ENCODE peak calls at places on chromosomes 11 and 22, in ten cellular contexts. Q is amniotic stem cell; Y is sciatic nerve; E is neuronal stem cell; G is posterior vena cava; V is MCF 10A; M is stimulated activated naive CD8-positive, alpha-beta T cell treated with anti-CD3 and anti-CD28 coated beads, Interleukin-15, Interleukin-2, amounts not matched to agents 100 U/mL and 50 U/mL, for 24 hours; K is NAMALWA; T is A549; C is foreskin fibroblast. W is an unnamed sample.

GRCh38 chr11:130428692-130429681 is 578 bp upstream of the ADAMTS8 start:
- DNase-seq in Q (no peak), Y (no peak), E (no peak), G (no peak), V (no peak), M (no peak), K (no peak), T (no peak), C (no peak), W (no peak)

GRCh38 chr11:71481101-71481960 is 28.3 kb downstream of the NADSYN1 start:
- DNase-seq in Q (no peak), Y (no peak), E (no peak), G (no peak), V (no peak), M (no peak), K (no peak), T (no peak), C (no peak), W (no peak)

GRCh38 chr11:130798801-130799200 is 117.5 kb downstream of the SNX19 start:
- DNase-seq in Q (no peak), Y (no peak), E (no peak), G (no peak), V (no peak), M (no peak), K (no peak), T (no peak), C (no peak), W (no peak)

GRCh38 chr11:134634897-134635831 is 223.1 kb upstream of the B3GAT1 start:
- DNase-seq in Q (no peak), Y (peak; percentile 37), E (no peak), G (peak; percentile 32), V (no peak), M (no peak), K (no peak), T (no peak), C (no peak), W (no peak)

GRCh38 chr11:102120437-102120935 is 10.2 kb downstream of the YAP1 start:
- DNase-seq in Q (no peak), Y (no peak), E (no peak), G (no peak), V (peak; percentile 39), M (no peak), K (no peak), T (peak; percentile 24), C (peak; percentile 47), W (no peak)

GRCh38 chr11:45799562-45799961 is 5.4 kb upstream of the SLC35C1 start:
- DNase-seq in Q (no peak), Y (no peak), E (no peak), G (no peak), V (no peak), M (no peak), K (no peak), T (no peak), C (no peak), W (no peak)

GRCh38 chr11:108757630-108758029 is 92.8 kb downstream of the DDX10 start:
- DNase-seq in Q (no peak), Y (no peak), E (no peak), G (no peak), V (no peak), M (no peak), K (no peak), T (no peak), C (no peak), W (no peak)

GRCh38 chr11:61129608-61130523 is 27.6 kb downstream of the CD5 start:
- DNase-seq in Q (no peak), Y (peak; percentile 92), E (peak; percentile 85), G (peak; percentile 95), V (peak; percentile 83), M (peak; percentile 93), K (peak; percentile 89), T (peak; percentile 99), C (peak; percentile 96), W (peak; percentile 97)

GRCh38 chr11:79244175-79244804 is 196.5 kb downstream of the TENM4 start:
- DNase-seq in Q (peak; percentile 65), Y (no peak), E (no peak), G (no peak), V (peak; percentile 84), M (no peak), K (no peak), T (peak; percentile 71), C (peak; percentile 88), W (no peak)

GRCh38 chr11:62087694-62088093 is 36.1 kb upstream of the INCENP start:
- DNase-seq in Q (no peak), Y (no peak), E (no peak), G (no peak), V (no peak), M (no peak), K (no peak), T (no peak), C (no peak), W (no peak)

GRCh38 chr11:61552108-61552635 is 28.7 kb downstream of the SYT7 start:
- DNase-seq in Q (no peak), Y (no peak), E (no peak), G (no peak), V (no peak), M (no peak), K (no peak), T (no peak), C (no peak), W (no peak)

GRCh38 chr22:46596032-46596441 is 24.1 kb upstream of the GRAMD4 start:
- DNase-seq in Q (no peak), Y (no peak), E (no peak), G (peak; percentile 92), V (no peak), M (no peak), K (no peak), T (no peak), C (no peak), W (no peak)

GRCh38 chr22:39267966-39268365 is 23.2 kb upstream of the PDGFB start:
- DNase-seq in Q (no peak), Y (no peak), E (no peak), G (no peak), V (no peak), M (no peak), K (no peak), T (no peak), C (no peak), W (no peak)

GRCh38 chr11:75986966-75987365 is 172.0 kb downstream of the UVRAG start:
- DNase-seq in Q (no peak), Y (no peak), E (no peak), G (no peak), V (no peak), M (no peak), K (no peak), T (no peak), C (no peak), W (no peak)

GRCh38 chr22:37209140-37209845 is 3.0 kb downstream of the SSTR3 start:
- DNase-seq in Q (no peak), Y (peak; percentile 42), E (no peak), G (peak; percentile 32), V (no peak), M (no peak), K (no peak), T (no peak), C (no peak), W (no peak)

GRCh38 chr11:12415567-12415966 is 38.2 kb downstream of the PARVA start:
- DNase-seq in Q (no peak), Y (no peak), E (no peak), G (no peak), V (no peak), M (no peak), K (no peak), T (no peak), C (no peak), W (no peak)

GRCh38 chr11:66421492-66422205 is 814 bp downstream of the NPAS4 start:
- DNase-seq in Q (peak; percentile 83), Y (peak; percentile 96), E (peak; percentile 95), G (peak; percentile 96), V (peak; percentile 87), M (peak; percentile 89), K (peak; percentile 80), T (peak; percentile 83), C (peak; percentile 71), W (peak; percentile 94)

GRCh38 chr22:41638748-41639147 is 17.7 kb downstream of the XRCC6 start:
- DNase-seq in Q (no peak), Y (no peak), E (no peak), G (no peak), V (no peak), M (no peak), K (no peak), T (no peak), C (no peak), W (no peak)

GRCh38 chr11:313787-314547 is at the start of gene IFITM1:
- DNase-seq in Q (peak; percentile 37), Y (no peak), E (no peak), G (peak; percentile 80), V (peak; percentile 74), M (peak; percentile 59), K (no peak), T (no peak), C (peak; percentile 71), W (peak; percentile 90)

GRCh38 chr11:2481253-2481652 is 36.4 kb downstream of the KCNQ1 start:
- DNase-seq in Q (no peak), Y (no peak), E (no peak), G (peak; percentile 72), V (no peak), M (peak; percentile 26), K (no peak), T (no peak), C (peak; percentile 1), W (no peak)

GRCh38 chr11:13336246-13336873 is 58.8 kb downstream of the BMAL1 start:
- DNase-seq in Q (no peak), Y (no peak), E (no peak), G (no peak), V (peak; percentile 9), M (no peak), K (no peak), T (no peak), C (no peak), W (no peak)

GRCh38 chr11:133163463-133164419 is 368.6 kb downstream of the OPCML start:
- DNase-seq in Q (no peak), Y (no peak), E (peak; percentile 46), G (no peak), V (no peak), M (no peak), K (peak; percentile 65), T (peak; percentile 4), C (no peak), W (peak; percentile 47)

GRCh38 chr22:20725987-20726558 is 47.8 kb upstream of the SERPIND1 start:
- DNase-seq in Q (no peak), Y (no peak), E (no peak), G (peak; percentile 48), V (no peak), M (no peak), K (no peak), T (no peak), C (no peak), W (no peak)

GRCh38 chr11:122209619-122210377 is 93.8 kb upstream of the BLID start:
- DNase-seq in Q (no peak), Y (peak; percentile 89), E (no peak), G (no peak), V (peak; percentile 95), M (no peak), K (no peak), T (no peak), C (peak; percentile 81), W (no peak)

GRCh38 chr11:94731921-94732601 is 36.1 kb upstream of the AMOTL1 start:
- DNase-seq in Q (peak; percentile 69), Y (no peak), E (no peak), G (no peak), V (peak; percentile 95), M (no peak), K (no peak), T (peak; percentile 48), C (peak; percentile 83), W (no peak)